ENCODE peak calls at places on chromosomes 5 and 9, in four cellular contexts. L is H1, S is SK-N-SH, Z is K562. G is an unnamed sample.

GRCh38 chr9:118330191-118330986 is 626.2 kb downstream of the TLR4 start:
- DNase-seq in Z (no peak), S (no peak), L (peak), G (peak)

GRCh38 chr5:179793470-179794139 is at the start of gene LTC4S:
- DNase-seq in S (no peak), L (no peak), Z (no peak), G (no peak)

GRCh38 chr9:89814340-89815040 is 209.7 kb downstream of the GADD45G start:
- DNase-seq in L (no peak), Z (no peak), S (peak), G (no peak)

GRCh38 chr9:80503692-80504400 is 932.1 kb downstream of the TLE4 start:
- DNase-seq in S (no peak), Z (no peak), L (no peak), G (no peak)

GRCh38 chr5:170694911-170695310 is 88.6 kb upstream of the GABRP start:
- DNase-seq in L (no peak), Z (no peak), S (no peak), G (no peak)

GRCh38 chr5:28580616-28581015 is 1542.2 kb upstream of the CDH9 start:
- DNase-seq in L (no peak), S (no peak), Z (no peak), G (no peak)

GRCh38 chr9:21836437-21837161 is 34.2 kb downstream of the MTAP start:
- DNase-seq in Z (no peak), L (no peak), S (no peak), G (no peak)

GRCh38 chr5:157977957-157978505 is 119.1 kb upstream of the CLINT1 start:
- DNase-seq in Z (no peak), L (no peak), S (peak), G (no peak)

GRCh38 chr5:41707853-41708603 is 162.2 kb downstream of the OXCT1 start:
- DNase-seq in Z (peak), L (peak), S (peak), G (peak)

GRCh38 chr9:76617510-76618194 is 146.6 kb upstream of the PCA3 start:
- DNase-seq in Z (no peak), S (no peak), L (no peak), G (no peak)

GRCh38 chr9:76621011-76621410 is 143.2 kb upstream of the PCA3 start:
- DNase-seq in Z (no peak), S (no peak), L (no peak), G (no peak)

GRCh38 chr9:76618762-76619161 is 145.5 kb upstream of the PCA3 start:
- DNase-seq in Z (no peak), L (no peak), S (no peak), G (no peak)

GRCh38 chr9:76620586-76620985 is 143.7 kb upstream of the PCA3 start:
- DNase-seq in S (no peak), L (no peak), Z (no peak), G (no peak)

DNA sequence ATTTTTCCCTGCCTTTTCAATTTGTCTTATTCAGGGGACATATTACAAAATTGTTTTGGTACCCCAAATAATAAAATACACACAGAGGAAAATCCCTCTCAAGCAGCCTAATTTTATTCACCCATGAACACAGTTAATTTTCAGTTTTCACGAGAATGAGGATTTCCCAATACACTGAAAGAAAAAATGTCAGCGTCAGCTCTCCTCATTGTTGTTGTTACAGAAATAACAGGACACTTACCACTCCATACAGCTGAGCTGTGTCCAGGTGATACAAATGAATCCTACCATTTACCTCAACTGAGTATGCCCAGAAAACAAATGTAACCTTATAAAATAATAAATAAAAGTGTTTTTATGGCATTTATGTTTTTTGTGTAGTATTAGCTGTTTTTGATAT is 144.6 kb upstream of the PCA3 start:
- DNase-seq in L (no peak), Z (no peak), S (no peak), G (no peak)
- TF ChIP-seq TEAD4 in L (no peak), Z (no peak), S (no peak), G (no peak)

GRCh38 chr9:16864741-16865434 is 5.6 kb downstream of the BNC2 start:
- DNase-seq in Z (no peak), L (no peak), S (no peak), G (no peak)
- TF ChIP-seq TEAD4 in Z (no peak), L (no peak), S (no peak), G (no peak)

DNA sequence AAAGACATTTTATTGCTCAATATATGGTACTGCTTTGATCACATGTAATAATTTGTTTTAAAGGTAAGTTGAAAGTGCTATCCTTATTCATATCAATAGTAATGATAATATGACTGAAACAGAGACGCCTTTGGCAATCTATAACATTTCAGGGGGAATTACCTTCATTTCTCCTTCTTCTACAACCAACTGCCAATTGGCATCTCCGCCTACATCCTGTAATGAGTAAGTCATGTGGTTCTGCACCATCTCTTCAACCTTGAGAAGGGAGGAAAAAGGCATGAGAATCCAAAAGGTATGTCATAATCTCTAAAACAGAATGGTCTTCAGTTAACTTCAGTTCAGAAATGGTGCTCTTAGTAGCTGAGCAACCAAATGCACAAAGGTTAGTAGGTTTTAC is 52.4 kb downstream of the HMGCR start:
- DNase-seq in L (no peak), Z (no peak), S (no peak), G (no peak)
- TF ChIP-seq TEAD4 in L (no peak), Z (no peak), S (no peak), G (no peak)

GRCh38 chr5:137254695-137255094 is 244.4 kb downstream of the SPOCK1 start:
- DNase-seq in Z (no peak), L (no peak), S (peak), G (no peak)
- TF ChIP-seq TEAD4 in Z (no peak), L (no peak), S (no peak), G (no peak)

GRCh38 chr9:98214811-98215210 is 22.4 kb upstream of the CORO2A start:
- DNase-seq in S (no peak), Z (no peak), L (no peak), G (no peak)
- TF ChIP-seq TEAD4 in S (no peak), Z (no peak), L (no peak), G (no peak)

GRCh38 chr5:43425965-43426364 is 13.8 kb upstream of the CCL28 start:
- DNase-seq in S (no peak), Z (no peak), L (no peak), G (no peak)
- TF ChIP-seq TEAD4 in S (no peak), Z (no peak), L (no peak), G (no peak)

G was measured in WTC11.